ENCODE peak calls at places on chromosome 13, in six cellular contexts. D is adipocyte, W is upper lobe of right lung, F is fibroblast of the aortic adventitia, G is aorta, A is cardiac muscle cell. H is an unnamed sample.

GRCh38 chr13:77878186-77878585 is 40.4 kb downstream of the EDNRB start:
- DNase-seq in W (no peak), G (no peak), A (no peak), D (no peak), F (peak), H (no peak)

GRCh38 chr13:102011539-102011938 is 390.3 kb downstream of the FGF14 start:
- DNase-seq in F (no peak), D (no peak), W (no peak), A (no peak), G (no peak), H (no peak)

GRCh38 chr13:77139311-77139710 is 112.4 kb upstream of the FBXL3 start:
- DNase-seq in A (no peak), W (no peak), D (peak), F (no peak), G (no peak), H (no peak)

GRCh38 chr13:52195052-52195837 is 35.8 kb upstream of the NEK3 start:
- DNase-seq in A (peak), W (peak), D (peak), G (peak), F (peak), H (peak)

GRCh38 chr13:75481176-75482069 is 546 bp downstream of the TBC1D4 start:
- DNase-seq in G (peak), W (peak), D (peak), F (peak), A (peak), H (peak)

GRCh38 chr13:108961542-108962125 is 332.2 kb downstream of the MYO16 start:
- DNase-seq in G (no peak), F (peak), D (peak), W (no peak), A (peak), H (peak)

GRCh38 chr13:48842316-48842715 is 133.4 kb upstream of the FNDC3A start:
- DNase-seq in F (no peak), A (no peak), W (no peak), D (no peak), G (no peak), H (no peak)

GRCh38 chr13:85286081-85286480 is 513.1 kb downstream of the SLITRK6 start:
- DNase-seq in A (peak), G (no peak), W (no peak), F (peak), D (no peak), H (no peak)

GRCh38 chr13:83709751-83710515 is 172.3 kb downstream of the SLITRK1 start:
- DNase-seq in W (no peak), F (no peak), D (no peak), A (no peak), G (no peak), H (no peak)

GRCh38 chr13:33872005-33872351 is 54.0 kb downstream of the RFC3 start:
- DNase-seq in A (peak), G (no peak), F (peak), D (no peak), W (no peak), H (no peak)

GRCh38 chr13:35469781-35470380 is 6.6 kb downstream of the MAB21L1 start:
- DNase-seq in W (no peak), A (no peak), F (peak), D (peak), G (no peak), H (no peak)

GRCh38 chr13:44648392-44649117 is 72.4 kb upstream of the TSC22D1 start:
- DNase-seq in W (no peak), G (no peak), F (no peak), D (peak), A (peak), H (peak)

GRCh38 chr13:44471686-44472085 is 98.1 kb downstream of the SERP2 start:
- DNase-seq in A (peak), G (no peak), W (no peak), F (peak), D (peak), H (peak)

GRCh38 chr13:70104481-70104880 is 3.1 kb upstream of the ATXN8OS start:
- DNase-seq in D (no peak), A (no peak), G (no peak), F (no peak), W (no peak), H (no peak)

GRCh38 chr13:65913173-65913572 is 1317.0 kb downstream of the PCDH9 start:
- DNase-seq in G (no peak), F (peak), D (peak), W (no peak), A (peak), H (peak)

GRCh38 chr13:34587586-34587985 is 354.5 kb upstream of the NBEA start:
- DNase-seq in D (no peak), G (no peak), W (no peak), F (no peak), A (peak), H (no peak)

GRCh38 chr13:111131048-111131447 is 15.9 kb downstream of the ARHGEF7 start:
- DNase-seq in D (no peak), A (no peak), G (no peak), F (no peak), W (no peak), H (no peak)

GRCh38 chr13:97205971-97206370 is 16.2 kb upstream of the MBNL2 start:
- DNase-seq in A (peak), W (no peak), G (no peak), F (peak), D (peak), H (peak)

GRCh38 chr13:75445717-75446529 is 36.0 kb downstream of the TBC1D4 start:
- DNase-seq in W (no peak), A (peak), D (peak), G (no peak), F (peak), H (peak)

GRCh38 chr13:29049524-29049923 is 229.4 kb downstream of the MTUS2 start:
- DNase-seq in A (no peak), G (no peak), D (no peak), W (no peak), F (no peak), H (no peak)

GRCh38 chr13:37029617-37030016 is 29.0 kb downstream of the EXOSC8 start:
- DNase-seq in A (no peak), D (peak), G (no peak), F (peak), W (no peak), H (peak)

GRCh38 chr13:67100723-67101122 is 129.4 kb downstream of the PCDH9 start:
- DNase-seq in G (no peak), W (no peak), A (no peak), F (no peak), D (no peak), H (no peak)

DNA sequence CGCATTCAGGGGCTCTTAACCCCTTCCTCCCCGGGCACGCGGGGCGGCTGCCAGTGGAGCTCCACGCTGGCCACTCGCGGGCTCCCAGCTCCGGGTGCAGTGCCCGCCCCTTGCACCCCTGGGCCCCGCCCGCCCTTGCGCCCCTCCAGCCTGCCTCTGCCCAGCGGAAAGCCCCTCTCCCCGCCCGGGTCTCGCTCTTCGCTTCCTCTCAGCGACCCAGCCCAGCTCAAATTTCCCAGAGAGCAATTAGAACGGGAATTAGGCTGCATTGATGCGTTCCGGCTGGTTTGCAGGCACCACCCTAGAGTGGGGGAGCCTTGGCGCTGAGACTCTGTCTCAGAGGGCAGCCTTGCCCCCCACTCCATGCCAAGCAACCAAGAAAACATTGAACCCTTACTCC is 1.8 kb upstream of the GSX1 start:
- DNase-seq in A (no peak), F (no peak), D (no peak), W (no peak), G (no peak), H (no peak)
- H3K4me3 ChIP-seq in A (no peak), F (no peak), D (no peak), W (peak), G (no peak), H (no peak)

GRCh38 chr13:73141292-73141771 is 82.5 kb downstream of the KLF5 start:
- DNase-seq in A (peak), W (no peak), G (no peak), D (peak), F (peak), H (peak)

GRCh38 chr13:73138967-73139491 is 80.2 kb downstream of the KLF5 start:
- DNase-seq in F (no peak), W (no peak), G (no peak), D (no peak), A (no peak), H (no peak)

GRCh38 chr13:73138276-73138950 is 79.6 kb downstream of the KLF5 start:
- DNase-seq in A (peak), G (no peak), D (peak), F (peak), W (no peak), H (peak)

GRCh38 chr13:73142091-73142490 is 83.3 kb downstream of the KLF5 start:
- DNase-seq in A (peak), G (no peak), D (peak), W (no peak), F (peak), H (no peak)

GRCh38 chr13:73140804-73141203 is 82.0 kb downstream of the KLF5 start:
- DNase-seq in D (peak), W (no peak), F (no peak), G (no peak), A (no peak), H (no peak)
- H3K4me3 ChIP-seq in D (peak), W (no peak), F (no peak), G (no peak), A (no peak), H (no peak)

DNA sequence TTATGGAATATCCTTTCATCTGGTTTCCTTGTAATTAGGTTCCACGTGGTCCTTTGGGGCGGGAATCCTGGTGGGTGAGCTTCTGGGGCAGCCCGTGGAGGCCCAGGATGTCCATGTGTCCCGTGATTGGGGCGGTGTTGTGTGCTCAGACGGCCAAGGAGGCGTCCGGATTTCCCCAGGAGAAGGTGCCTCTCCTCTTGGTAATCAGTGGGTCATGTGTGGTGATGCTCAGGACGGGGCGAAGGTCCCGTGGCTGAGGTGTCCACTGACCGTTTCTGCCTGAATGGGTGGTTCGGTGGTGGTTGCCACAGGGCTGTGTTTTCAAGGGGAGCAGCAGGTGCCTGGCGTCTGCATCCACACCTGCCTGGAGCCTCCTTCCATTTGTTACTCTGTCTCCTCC is 52.2 kb upstream of the F7 start:
- DNase-seq in D (no peak), F (no peak), A (no peak), W (peak), G (peak), H (no peak)
- H3K4me3 ChIP-seq in D (no peak), F (no peak), A (no peak), W (no peak), G (no peak), H (no peak)

DNA sequence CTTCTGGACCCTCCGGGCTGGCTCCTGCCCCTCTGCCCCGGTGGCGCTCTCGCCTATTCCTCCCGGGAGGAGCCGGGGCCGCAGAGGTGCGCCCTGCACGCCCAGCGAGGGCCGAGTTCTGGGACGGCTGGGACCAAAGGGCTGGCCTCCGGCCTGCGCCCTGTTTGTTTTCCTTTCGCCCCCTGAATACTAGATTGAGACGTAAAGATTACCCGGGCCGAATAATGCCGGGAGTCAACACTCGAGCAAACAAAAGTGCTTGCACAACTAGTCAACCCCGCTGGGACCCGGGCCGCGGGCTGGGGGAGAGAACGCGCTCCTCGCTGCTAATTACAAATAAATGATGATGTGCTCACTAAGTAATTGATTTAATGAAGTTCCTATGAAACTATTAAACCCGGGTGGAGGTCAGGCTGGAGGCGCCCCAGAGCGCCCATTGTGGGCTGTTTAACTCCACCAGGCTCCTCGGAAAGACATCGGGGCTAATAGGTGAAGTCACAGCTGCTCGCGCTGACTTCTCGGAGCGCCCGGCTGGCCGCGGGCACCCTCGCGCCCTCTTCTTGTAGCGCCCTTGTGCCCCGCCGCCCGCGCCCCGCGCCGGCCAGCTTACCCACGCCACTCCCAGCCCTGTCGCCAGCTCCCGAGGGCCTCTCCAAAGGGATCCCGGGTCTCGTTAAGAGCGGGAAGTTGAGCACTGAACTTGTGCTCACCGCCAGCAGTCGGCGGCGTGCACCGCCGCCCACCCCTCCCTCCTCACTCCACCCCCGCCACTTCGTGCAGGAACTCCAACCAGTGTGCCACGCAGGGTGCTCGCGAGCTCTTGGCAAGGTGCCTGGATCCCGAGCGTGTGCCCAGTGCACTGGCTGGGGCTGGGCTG is 14.9 kb downstream of the ZIC5 start:
- DNase-seq in A (no peak), D (no peak), G (no peak), F (no peak), W (no peak), H (peak)
- H3K4me3 ChIP-seq in A (peak), D (peak), G (no peak), F (no peak), W (peak), H (no peak)

GRCh38 chr13:99435116-99435515 is 66.2 kb upstream of the TM9SF2 start:
- DNase-seq in W (no peak), A (no peak), D (no peak), F (no peak), G (no peak), H (no peak)

GRCh38 chr13:99439048-99439447 is 62.2 kb upstream of the TM9SF2 start:
- DNase-seq in A (no peak), W (no peak), G (no peak), D (no peak), F (no peak), H (no peak)

GRCh38 chr13:99436013-99436412 is 65.3 kb upstream of the TM9SF2 start:
- DNase-seq in G (no peak), D (no peak), W (no peak), F (no peak), A (no peak), H (no peak)

GRCh38 chr13:99434258-99434788 is 66.9 kb upstream of the TM9SF2 start:
- DNase-seq in D (no peak), W (no peak), A (no peak), F (no peak), G (no peak), H (no peak)

DNA sequence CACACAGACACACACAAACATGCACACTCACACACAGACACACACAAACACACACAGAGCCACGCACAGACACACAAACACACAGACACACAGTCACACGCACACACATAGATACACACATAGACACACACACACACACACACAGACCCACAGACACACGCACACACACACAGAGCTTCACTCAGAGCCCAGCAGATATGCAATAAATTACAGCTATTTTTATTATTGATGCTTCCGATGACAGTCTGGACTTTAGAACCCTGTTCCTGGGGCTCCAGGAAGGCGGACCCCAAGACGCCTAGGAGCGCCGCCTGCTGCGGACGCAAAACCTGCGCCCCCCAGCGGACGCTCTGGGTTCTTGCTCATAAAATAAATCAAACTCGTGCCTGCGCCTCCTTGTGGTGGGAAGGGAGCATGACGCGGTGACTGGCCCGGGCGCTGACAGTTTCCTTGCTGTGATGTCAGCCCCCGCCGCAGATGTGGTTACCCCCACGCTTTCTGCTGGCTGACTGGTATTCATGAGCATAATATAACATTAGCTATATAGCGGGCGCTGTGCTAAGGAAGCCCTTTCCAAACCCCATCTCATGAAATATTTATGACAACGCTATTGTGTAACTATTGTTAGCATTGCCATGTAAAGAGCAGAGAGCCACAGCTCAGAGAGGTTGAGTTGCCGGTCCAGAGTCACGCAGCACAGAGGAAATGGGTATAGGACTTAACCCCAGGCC is 64.4 kb upstream of the TM9SF2 start:
- DNase-seq in W (peak), D (peak), F (peak), A (peak), G (peak), H (peak)
- H3K4me3 ChIP-seq in W (no peak), D (peak), F (peak), A (no peak), G (no peak), H (no peak)

GRCh38 chr13:60165391-60166099 is 1.8 kb upstream of the DIAPH3 start:
- DNase-seq in D (no peak), A (peak), F (peak), W (no peak), G (no peak), H (peak)
- H3K4me3 ChIP-seq in D (peak), A (peak), F (no peak), W (no peak), G (peak), H (peak)

GRCh38 chr13:50152224-50152623 is 137.0 kb downstream of the KCNRG start:
- DNase-seq in W (no peak), D (peak), F (peak), A (peak), G (no peak), H (no peak)
- H3K4me3 ChIP-seq in W (peak), D (peak), F (peak), A (no peak), G (no peak), H (no peak)

DNA sequence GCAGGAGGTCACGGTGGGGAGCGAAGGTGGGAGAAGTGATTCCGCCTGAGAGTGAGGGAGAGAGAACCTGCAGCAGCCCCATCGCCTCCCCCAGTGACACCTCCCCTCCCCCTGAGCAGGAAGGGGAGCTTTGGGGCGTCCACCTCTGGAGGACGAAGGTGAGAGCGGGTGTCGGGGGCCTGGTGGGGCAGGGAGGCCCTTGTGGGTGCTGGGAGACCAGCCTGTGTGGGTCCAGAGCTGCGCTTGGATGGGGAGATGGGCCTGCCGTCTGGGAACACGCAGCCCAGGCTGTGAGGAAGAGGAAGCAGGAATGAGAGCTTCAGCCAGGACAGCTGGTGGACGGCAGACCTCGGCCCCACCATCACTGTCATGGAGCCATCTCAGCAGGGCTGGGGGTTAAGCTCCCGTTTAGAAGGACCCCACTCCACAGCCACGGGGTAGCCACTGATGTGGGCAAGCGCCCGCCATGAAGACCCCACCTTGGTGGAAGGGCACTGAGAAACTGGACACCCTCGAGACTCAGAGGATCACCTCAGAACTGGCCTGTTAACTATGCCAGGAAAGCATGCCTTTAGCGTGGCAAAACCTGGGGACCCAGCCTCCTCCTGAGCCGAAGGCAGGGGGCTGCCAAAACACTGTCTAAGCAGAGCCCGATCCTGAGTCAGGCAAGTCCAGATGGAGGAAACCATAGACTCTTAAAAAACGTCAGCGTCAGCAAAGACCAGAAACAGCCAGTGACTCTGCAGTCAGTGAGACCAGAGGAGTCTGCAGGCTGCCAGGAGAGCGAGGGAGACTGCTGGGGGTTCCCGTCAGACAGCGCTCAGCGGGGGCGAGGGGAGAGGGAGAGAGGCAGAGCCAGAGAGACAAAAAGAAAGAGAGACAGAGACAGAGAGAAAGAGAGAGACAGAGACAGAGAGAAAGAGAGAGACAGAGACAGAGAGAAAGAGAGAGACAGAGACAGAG is 6.4 kb upstream of the PROZ start:
- DNase-seq in F (peak), A (peak), W (no peak), G (no peak), D (peak), H (peak)
- H3K4me3 ChIP-seq in F (no peak), A (no peak), W (peak), G (no peak), D (peak), H (peak)

GRCh38 chr13:99978781-99979452 is 2.7 kb upstream of the ZIC2 start:
- DNase-seq in D (no peak), A (no peak), W (no peak), G (peak), F (no peak), H (no peak)
- H3K4me3 ChIP-seq in D (no peak), A (peak), W (no peak), G (no peak), F (no peak), H (no peak)

GRCh38 chr13:100671389-100672182 is 3.0 kb downstream of the TMTC4 start:
- DNase-seq in D (no peak), G (no peak), F (no peak), A (no peak), W (no peak), H (no peak)

GRCh38 chr13:100674363-100674847 is at the start of gene TMTC4:
- DNase-seq in D (no peak), G (no peak), W (no peak), F (no peak), A (no peak), H (no peak)

GRCh38 chr13:100674848-100675659 is 459 bp upstream of the TMTC4 start:
- DNase-seq in F (peak), G (peak), W (peak), A (peak), D (peak), H (peak)

GRCh38 chr13:100673831-100674362 is 698 bp downstream of the TMTC4 start:
- DNase-seq in G (no peak), A (peak), D (peak), F (peak), W (peak), H (peak)

GRCh38 chr13:100673376-100673830 is 1.2 kb downstream of the TMTC4 start:
- DNase-seq in W (no peak), G (no peak), F (no peak), D (no peak), A (no peak), H (no peak)
- H3K4me3 ChIP-seq in W (peak), G (peak), F (peak), D (peak), A (peak), H (peak)

H was measured in foreskin fibroblast.